ENCODE peak calls at places on chromosomes 6 and 20, in eight cellular contexts. One of them, this sample, is unnamed.

GRCh38 chr6:22929228-22929627 is 359.9 kb downstream of the HDGFL1 start:
- DNase-seq in RKO: no peak
- DNase-seq in A172: no peak
- DNase-seq in HL-60: peak
- DNase-seq in neuronal stem cell: no peak
- DNase-seq in NCI-H2081 treated with DMSO at 0.1 percent for 48 hours: no peak
- DNase-seq in mesenteric fat pad: no peak
- DNase-seq in GOT3: no peak
- DNase-seq in this sample: no peak

GRCh38 chr6:25058387-25058786 is 122.6 kb upstream of the RIPOR2 start:
- DNase-seq in RKO: no peak
- DNase-seq in A172: no peak
- DNase-seq in HL-60: no peak
- DNase-seq in neuronal stem cell: no peak
- DNase-seq in NCI-H2081 treated with DMSO at 0.1 percent for 48 hours: no peak
- DNase-seq in mesenteric fat pad: no peak
- DNase-seq in GOT3: no peak
- DNase-seq in this sample: no peak

GRCh38 chr20:4443016-4443415 is 278.7 kb upstream of the PRND start:
- DNase-seq in RKO: no peak
- DNase-seq in A172: peak
- DNase-seq in HL-60: no peak
- DNase-seq in neuronal stem cell: no peak
- DNase-seq in NCI-H2081 treated with DMSO at 0.1 percent for 48 hours: no peak
- DNase-seq in mesenteric fat pad: no peak
- DNase-seq in GOT3: no peak
- DNase-seq in this sample: no peak

GRCh38 chr6:143872211-143872610 is 7.9 kb downstream of the ZC2HC1B start:
- DNase-seq in RKO: peak
- DNase-seq in A172: no peak
- DNase-seq in HL-60: no peak
- DNase-seq in neuronal stem cell: no peak
- DNase-seq in NCI-H2081 treated with DMSO at 0.1 percent for 48 hours: no peak
- DNase-seq in mesenteric fat pad: no peak
- DNase-seq in GOT3: no peak
- DNase-seq in this sample: no peak

GRCh38 chr6:107657755-107658461 is 166.2 kb downstream of the SCML4 start:
- DNase-seq in RKO: no peak
- DNase-seq in A172: peak
- DNase-seq in HL-60: peak
- DNase-seq in neuronal stem cell: no peak
- DNase-seq in NCI-H2081 treated with DMSO at 0.1 percent for 48 hours: no peak
- DNase-seq in mesenteric fat pad: no peak
- DNase-seq in GOT3: peak
- DNase-seq in this sample: no peak

GRCh38 chr6:166106076-166106686 is 61.5 kb downstream of the TBXT start:
- DNase-seq in RKO: peak
- DNase-seq in A172: peak
- DNase-seq in HL-60: peak
- DNase-seq in neuronal stem cell: peak
- DNase-seq in NCI-H2081 treated with DMSO at 0.1 percent for 48 hours: peak
- DNase-seq in mesenteric fat pad: no peak
- DNase-seq in GOT3: peak
- DNase-seq in this sample: peak

GRCh38 chr20:5735845-5736530 is 14.2 kb upstream of the SHLD1 start:
- DNase-seq in RKO: no peak
- DNase-seq in A172: no peak
- DNase-seq in HL-60: no peak
- DNase-seq in neuronal stem cell: no peak
- DNase-seq in NCI-H2081 treated with DMSO at 0.1 percent for 48 hours: no peak
- DNase-seq in mesenteric fat pad: no peak
- DNase-seq in GOT3: no peak
- DNase-seq in this sample: peak

GRCh38 chr6:133306876-133307275 is 65.7 kb downstream of the EYA4 start:
- DNase-seq in RKO: no peak
- DNase-seq in A172: no peak
- DNase-seq in HL-60: no peak
- DNase-seq in neuronal stem cell: no peak
- DNase-seq in NCI-H2081 treated with DMSO at 0.1 percent for 48 hours: no peak
- DNase-seq in mesenteric fat pad: no peak
- DNase-seq in GOT3: no peak
- DNase-seq in this sample: no peak

GRCh38 chr6:27161946-27162603 is 85.4 kb upstream of the PRSS16 start:
- DNase-seq in RKO: peak
- DNase-seq in A172: peak
- DNase-seq in HL-60: peak
- DNase-seq in neuronal stem cell: no peak
- DNase-seq in NCI-H2081 treated with DMSO at 0.1 percent for 48 hours: peak
- DNase-seq in mesenteric fat pad: no peak
- DNase-seq in GOT3: no peak
- DNase-seq in this sample: peak

GRCh38 chr6:2943564-2943955 is 27.8 kb downstream of the SERPINB6 start:
- DNase-seq in RKO: no peak
- DNase-seq in A172: no peak
- DNase-seq in HL-60: no peak
- DNase-seq in neuronal stem cell: no peak
- DNase-seq in NCI-H2081 treated with DMSO at 0.1 percent for 48 hours: no peak
- DNase-seq in mesenteric fat pad: no peak
- DNase-seq in GOT3: no peak
- DNase-seq in this sample: no peak